ENCODE peak calls at places on chromosome 13, in six cellular contexts. P, Z, Y, G, X and T are unnamed samples.

GRCh38 chr13:72437458-72437857 is 290.0 kb downstream of the MZT1 start:
- DNase-seq in P (no peak), Z (peak), Y (peak), G (no peak), X (no peak), T (no peak)

GRCh38 chr13:50509771-50510441 is 333.6 kb downstream of the DLEU7 start:
- DNase-seq in P (no peak), Z (peak), Y (no peak), G (no peak), X (no peak), T (no peak)

GRCh38 chr13:112202966-112203365 is 136.0 kb downstream of the SOX1 start:
- DNase-seq in P (no peak), Z (no peak), Y (no peak), G (no peak), X (no peak), T (no peak)

GRCh38 chr13:75610466-75610865 is 25.7 kb upstream of the LMO7 start:
- DNase-seq in P (no peak), Z (no peak), Y (no peak), G (no peak), X (no peak), T (no peak)

GRCh38 chr13:110471833-110472162 is 89.7 kb downstream of the RAB20 start:
- DNase-seq in P (no peak), Z (no peak), Y (no peak), G (no peak), X (no peak), T (no peak)

GRCh38 chr13:91668844-91669495 is 270.5 kb downstream of the GPC5 start:
- DNase-seq in P (no peak), Z (no peak), Y (no peak), G (no peak), X (no peak), T (no peak)

GRCh38 chr13:78032132-78032531 is 113.5 kb upstream of the EDNRB start:
- DNase-seq in P (no peak), Z (no peak), Y (no peak), G (no peak), X (no peak), T (no peak)

GRCh38 chr13:40514797-40515196 is 151.6 kb downstream of the FOXO1 start:
- DNase-seq in P (no peak), Z (no peak), Y (no peak), G (no peak), X (no peak), T (no peak)

GRCh38 chr13:110055089-110055488 is 251.9 kb downstream of the COL4A1 start:
- DNase-seq in P (no peak), Z (peak), Y (no peak), G (no peak), X (no peak), T (no peak)

GRCh38 chr13:107942030-107942617 is 273.2 kb downstream of the LIG4 start:
- DNase-seq in P (no peak), Z (no peak), Y (no peak), G (no peak), X (no peak), T (no peak)

GRCh38 chr13:52127783-52128702 is 830 bp downstream of the NEK5 start:
- DNase-seq in P (no peak), Z (peak), Y (peak), G (peak), X (peak), T (peak)

GRCh38 chr13:106532111-106532929 is 3.1 kb downstream of the EFNB2 start:
- DNase-seq in P (no peak), Z (no peak), Y (no peak), G (no peak), X (no peak), T (no peak)

GRCh38 chr13:40388617-40389016 is 277.8 kb downstream of the FOXO1 start:
- DNase-seq in P (no peak), Z (peak), Y (no peak), G (peak), X (no peak), T (no peak)

GRCh38 chr13:110965038-110965754 is 50.3 kb upstream of the ANKRD10 start:
- DNase-seq in P (no peak), Z (no peak), Y (peak), G (no peak), X (no peak), T (no peak)

GRCh38 chr13:99074693-99075092 is 96.8 kb upstream of the DOCK9 start:
- DNase-seq in P (no peak), Z (no peak), Y (no peak), G (no peak), X (no peak), T (no peak)

GRCh38 chr13:75934889-75935288 is 298.8 kb downstream of the LMO7 start:
- DNase-seq in P (no peak), Z (peak), Y (no peak), G (no peak), X (no peak), T (no peak)

GRCh38 chr13:96700657-96701056 is 293.6 kb downstream of the OXGR1 start:
- DNase-seq in P (no peak), Z (no peak), Y (no peak), G (no peak), X (no peak), T (no peak)

GRCh38 chr13:104006625-104007061 is 940.4 kb upstream of the SLC10A2 start:
- DNase-seq in P (no peak), Z (no peak), Y (no peak), G (no peak), X (peak), T (no peak)

GRCh38 chr13:49220035-49220855 is at the start of gene MLNR:
- DNase-seq in P (no peak), Z (peak), Y (no peak), G (peak), X (no peak), T (peak)

GRCh38 chr13:114145722-114146121 is 13.3 kb upstream of the RASA3 start:
- DNase-seq in P (no peak), Z (no peak), Y (no peak), G (no peak), X (no peak), T (no peak)